ENCODE peak calls at places on chromosomes 11 and 22, in ten cellular contexts. One of them, this sample, is unnamed.
A peak's percentile ranks its signal among the peaks of the same experiment; 100 is the strongest.

GRCh38 chr11:60281482-60281881 is 1.0 kb downstream of the MS4A4A start:
- DNase-seq in lower leg skin: no peak
- DNase-seq in esophagus squamous epithelium: no peak
- DNase-seq in stimulated activated CD4-positive, alpha-beta T cell treated with anti-CD3 and anti-CD28 coated beads, Interleukin-2, amount 100 ng/mL, for 48 hours: no peak
- DNase-seq in endodermal cell: no peak
- DNase-seq in B cell: no peak
- DNase-seq in NCI-H1417: no peak
- DNase-seq in iPS DF 19.7: no peak
- DNase-seq in body of pancreas: no peak
- DNase-seq in transverse colon: no peak
- DNase-seq in this sample: no peak

GRCh38 chr11:70423523-70424505 is 25.5 kb downstream of the CTTN start:
- DNase-seq in body of pancreas: peak; percentile 39
- DNase-seq in stimulated activated CD4-positive, alpha-beta T cell treated with anti-CD3 and anti-CD28 coated beads, Interleukin-2, amount 100 ng/mL, for 48 hours: peak; percentile 18
- DNase-seq in endodermal cell: peak; percentile 60
- DNase-seq in lower leg skin: no peak
- DNase-seq in esophagus squamous epithelium: no peak
- DNase-seq in transverse colon: no peak
- DNase-seq in NCI-H1417: no peak
- DNase-seq in iPS DF 19.7: no peak
- DNase-seq in B cell: no peak
- DNase-seq in this sample: no peak

GRCh38 chr11:128904872-128905344 is 13.8 kb downstream of the KCNJ5 start:
- DNase-seq in iPS DF 19.7: no peak
- DNase-seq in lower leg skin: no peak
- DNase-seq in B cell: peak; percentile 78
- DNase-seq in esophagus squamous epithelium: no peak
- DNase-seq in NCI-H1417: peak; percentile 83
- DNase-seq in transverse colon: peak; percentile 55
- DNase-seq in endodermal cell: peak; percentile 81
- DNase-seq in stimulated activated CD4-positive, alpha-beta T cell treated with anti-CD3 and anti-CD28 coated beads, Interleukin-2, amount 100 ng/mL, for 48 hours: no peak
- DNase-seq in body of pancreas: peak; percentile 58
- DNase-seq in this sample: no peak

GRCh38 chr22:32574957-32575893 is 100.6 kb downstream of the FBXO7 start:
- DNase-seq in B cell: no peak
- DNase-seq in iPS DF 19.7: no peak
- DNase-seq in NCI-H1417: no peak
- DNase-seq in transverse colon: no peak
- DNase-seq in lower leg skin: no peak
- DNase-seq in esophagus squamous epithelium: no peak
- DNase-seq in body of pancreas: no peak
- DNase-seq in stimulated activated CD4-positive, alpha-beta T cell treated with anti-CD3 and anti-CD28 coated beads, Interleukin-2, amount 100 ng/mL, for 48 hours: no peak
- DNase-seq in endodermal cell: no peak
- DNase-seq in this sample: no peak

GRCh38 chr22:31583861-31584485 is 78.0 kb downstream of the PISD start:
- DNase-seq in lower leg skin: no peak
- DNase-seq in transverse colon: no peak
- DNase-seq in B cell: no peak
- DNase-seq in iPS DF 19.7: no peak
- DNase-seq in esophagus squamous epithelium: no peak
- DNase-seq in endodermal cell: no peak
- DNase-seq in NCI-H1417: no peak
- DNase-seq in body of pancreas: no peak
- DNase-seq in stimulated activated CD4-positive, alpha-beta T cell treated with anti-CD3 and anti-CD28 coated beads, Interleukin-2, amount 100 ng/mL, for 48 hours: no peak
- DNase-seq in this sample: no peak

GRCh38 chr11:66479741-66480115 is 506 bp upstream of the DPP3 start:
- DNase-seq in iPS DF 19.7: no peak
- DNase-seq in body of pancreas: no peak
- DNase-seq in stimulated activated CD4-positive, alpha-beta T cell treated with anti-CD3 and anti-CD28 coated beads, Interleukin-2, amount 100 ng/mL, for 48 hours: no peak
- DNase-seq in endodermal cell: no peak
- DNase-seq in esophagus squamous epithelium: no peak
- DNase-seq in lower leg skin: peak; percentile 47
- DNase-seq in B cell: no peak
- DNase-seq in transverse colon: no peak
- DNase-seq in NCI-H1417: peak; percentile 98
- DNase-seq in this sample: no peak

GRCh38 chr11:69376155-69377028 is 82.4 kb downstream of the MYEOV start:
- DNase-seq in endodermal cell: no peak
- DNase-seq in esophagus squamous epithelium: no peak
- DNase-seq in iPS DF 19.7: no peak
- DNase-seq in NCI-H1417: no peak
- DNase-seq in transverse colon: peak; percentile 55
- DNase-seq in body of pancreas: no peak
- DNase-seq in B cell: peak; percentile 8
- DNase-seq in lower leg skin: no peak
- DNase-seq in stimulated activated CD4-positive, alpha-beta T cell treated with anti-CD3 and anti-CD28 coated beads, Interleukin-2, amount 100 ng/mL, for 48 hours: no peak
- DNase-seq in this sample: no peak

GRCh38 chr22:26751217-26751616 is 93.8 kb downstream of the MIAT start:
- DNase-seq in transverse colon: no peak
- DNase-seq in endodermal cell: peak; percentile 93
- DNase-seq in B cell: no peak
- DNase-seq in NCI-H1417: peak; percentile 9
- DNase-seq in esophagus squamous epithelium: no peak
- DNase-seq in stimulated activated CD4-positive, alpha-beta T cell treated with anti-CD3 and anti-CD28 coated beads, Interleukin-2, amount 100 ng/mL, for 48 hours: no peak
- DNase-seq in lower leg skin: no peak
- DNase-seq in iPS DF 19.7: peak; percentile 99
- DNase-seq in body of pancreas: no peak
- DNase-seq in this sample: no peak

GRCh38 chr11:76236092-76237026 is 30.1 kb upstream of the WNT11 start:
- DNase-seq in body of pancreas: peak; percentile 57
- DNase-seq in NCI-H1417: peak; percentile 84
- DNase-seq in lower leg skin: no peak
- DNase-seq in stimulated activated CD4-positive, alpha-beta T cell treated with anti-CD3 and anti-CD28 coated beads, Interleukin-2, amount 100 ng/mL, for 48 hours: no peak
- DNase-seq in B cell: peak; percentile 61
- DNase-seq in iPS DF 19.7: no peak
- DNase-seq in endodermal cell: peak; percentile 90
- DNase-seq in esophagus squamous epithelium: no peak
- DNase-seq in transverse colon: peak; percentile 63
- DNase-seq in this sample: no peak

GRCh38 chr11:83645561-83645960 is 359.4 kb upstream of the CCDC90B start:
- DNase-seq in esophagus squamous epithelium: no peak
- DNase-seq in NCI-H1417: no peak
- DNase-seq in endodermal cell: no peak
- DNase-seq in body of pancreas: no peak
- DNase-seq in iPS DF 19.7: no peak
- DNase-seq in stimulated activated CD4-positive, alpha-beta T cell treated with anti-CD3 and anti-CD28 coated beads, Interleukin-2, amount 100 ng/mL, for 48 hours: no peak
- DNase-seq in B cell: no peak
- DNase-seq in transverse colon: no peak
- DNase-seq in lower leg skin: no peak
- DNase-seq in this sample: no peak

GRCh38 chr11:19370100-19370861 is 129.5 kb upstream of the E2F8 start:
- DNase-seq in B cell: no peak
- DNase-seq in endodermal cell: no peak
- DNase-seq in lower leg skin: peak; percentile 88
- DNase-seq in NCI-H1417: no peak
- DNase-seq in stimulated activated CD4-positive, alpha-beta T cell treated with anti-CD3 and anti-CD28 coated beads, Interleukin-2, amount 100 ng/mL, for 48 hours: no peak
- DNase-seq in body of pancreas: peak; percentile 57
- DNase-seq in esophagus squamous epithelium: no peak
- DNase-seq in iPS DF 19.7: no peak
- DNase-seq in transverse colon: no peak
- DNase-seq in this sample: no peak

This sample was measured in GM12864.